ENCODE peak calls at places on chromosomes 4 and X, in ten cellular contexts. G, O, V, X, B, U, P, M, H and N are unnamed samples.

GRCh38 chr4:145218251-145218650 is 37.9 kb upstream of the OTUD4 start:
- DNase-seq in H (no peak), B (peak; percentile 51), U (no peak), M (no peak), G (no peak), X (no peak), O (no peak), P (no peak), V (no peak), N (no peak)

GRCh38 chr4:44661940-44662622 is 10.7 kb upstream of the YIPF7 start:
- DNase-seq in V (no peak), U (no peak), G (no peak), H (no peak), M (no peak), B (no peak), X (no peak), O (no peak), P (no peak), N (no peak)

GRCh38 chr4:27684501-27685077 is 823.9 kb downstream of the STIM2 start:
- DNase-seq in G (peak; percentile 41), P (peak; percentile 61), X (peak; percentile 81), M (peak; percentile 50), U (no peak), V (no peak), O (peak; percentile 83), H (peak; percentile 78), B (peak; percentile 51), N (no peak)

GRCh38 chr4:150381671-150382427 is 200.1 kb upstream of the MAB21L2 start:
- DNase-seq in U (no peak), V (no peak), B (no peak), X (no peak), P (no peak), M (no peak), O (no peak), H (peak; percentile 55), G (no peak), N (no peak)

GRCh38 chrX:150544835-150545790 is 23.3 kb upstream of the MTM1 start:
- DNase-seq in O (no peak), X (no peak), M (no peak), G (no peak), V (no peak), H (no peak), B (no peak), P (no peak), U (no peak), N (no peak)

GRCh38 chrX:47244676-47245075 is 11.9 kb downstream of the USP11 start:
- DNase-seq in M (no peak), U (no peak), X (no peak), V (no peak), O (no peak), P (no peak), H (no peak), B (no peak), G (no peak), N (no peak)

GRCh38 chrX:129540068-129540653 is at the start of gene OCRL:
- DNase-seq in M (peak; percentile 70), O (peak; percentile 84), P (peak; percentile 66), X (peak; percentile 81), V (peak; percentile 57), U (no peak), G (peak; percentile 84), H (peak; percentile 80), B (peak; percentile 74), N (no peak)

GRCh38 chr4:153529646-153530045 is 63.5 kb downstream of the TMEM131L start:
- DNase-seq in U (no peak), O (no peak), V (no peak), P (no peak), X (no peak), H (peak; percentile 61), B (no peak), M (peak; percentile 12), G (no peak), N (no peak)

GRCh38 chrX:133297284-133297683 is 79.1 kb upstream of the TFDP3 start:
- DNase-seq in U (no peak), P (no peak), V (peak; percentile 81), B (no peak), O (no peak), X (no peak), M (peak; percentile 40), H (peak; percentile 55), G (no peak), N (no peak)

GRCh38 chr4:132063829-132064228 is 1085.3 kb upstream of the PCDH10 start:
- DNase-seq in G (no peak), X (no peak), P (no peak), U (no peak), O (no peak), M (peak; percentile 37), H (no peak), V (no peak), B (no peak), N (no peak)

GRCh38 chr4:186593587-186593973 is 38.2 kb upstream of the MTNR1A start:
- DNase-seq in B (no peak), G (no peak), H (no peak), O (no peak), V (no peak), U (no peak), M (no peak), P (no peak), X (no peak), N (no peak)

GRCh38 chrX:131734621-131735020 is 190.7 kb downstream of the OR13H1 start:
- DNase-seq in G (no peak), O (no peak), U (peak; percentile 16), X (no peak), P (peak; percentile 92), V (no peak), H (peak; percentile 17), B (no peak), M (no peak), N (peak; percentile 75)

GRCh38 chr4:8617486-8618040 is 25.0 kb downstream of the CPZ start:
- DNase-seq in P (no peak), B (no peak), O (no peak), X (no peak), U (no peak), H (no peak), G (peak; percentile 24), M (no peak), V (no peak), N (no peak)

GRCh38 chr4:472881-473574 is 25.9 kb downstream of the ZNF721 start:
- DNase-seq in P (no peak), M (peak; percentile 37), X (no peak), G (no peak), H (peak; percentile 42), U (no peak), V (no peak), B (peak; percentile 88), O (peak; percentile 40), N (no peak)

GRCh38 chrX:37320541-37321203 is 28.5 kb upstream of the PRRG1 start:
- DNase-seq in U (no peak), M (no peak), P (no peak), O (no peak), B (no peak), G (no peak), X (no peak), H (no peak), V (no peak), N (no peak)

GRCh38 chr4:15744016-15744415 is 34.1 kb upstream of the CD38 start:
- DNase-seq in G (no peak), X (no peak), M (no peak), P (no peak), H (no peak), U (no peak), O (no peak), B (no peak), V (no peak), N (no peak)
- H3K4me3 ChIP-seq in G (no peak overlapping the region), X (no peak overlapping the region), M (no peak overlapping the region), P (no peak overlapping the region), H (no peak overlapping the region), U (no peak overlapping the region), O (no peak overlapping the region), B (no peak overlapping the region), V (no peak overlapping the region), N (no peak overlapping the region)

DNA sequence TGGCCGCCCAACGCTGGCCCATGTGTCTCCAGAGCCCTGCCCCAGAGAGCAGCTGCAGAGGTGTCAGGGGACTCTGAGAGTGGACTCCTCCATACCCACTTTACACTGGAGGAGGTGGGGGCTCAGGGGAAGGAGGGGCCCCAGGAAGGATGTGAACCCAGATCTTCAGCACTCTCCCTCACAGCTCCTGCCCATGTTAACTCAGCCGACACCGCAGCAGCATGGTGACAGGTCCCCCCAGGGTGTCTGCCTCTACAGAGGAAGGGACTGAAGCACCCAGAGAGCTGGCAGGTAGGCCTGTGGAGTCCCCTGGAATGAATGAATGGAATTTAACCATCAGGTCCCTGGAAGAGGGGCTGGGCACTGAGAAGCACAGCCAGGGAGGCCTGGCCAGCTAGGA is 21.7 kb downstream of the SH3BP2 start:
- DNase-seq in V (no peak), G (peak; percentile 29), X (no peak), U (no peak), O (no peak), H (no peak), M (no peak), P (no peak), B (no peak), N (no peak)
- H3K4me1 ChIP-seq in V (peaks cover 7% of the 10 kb centered on the region), G (no peaks in the 10 kb centered on the region), X (peaks cover 9% of the 10 kb centered on the region), U (peaks cover 45% of the 10 kb centered on the region), O (peaks cover 17% of the 10 kb centered on the region), H (peaks cover 14% of the 10 kb centered on the region), M (peaks cover 65% of the 10 kb centered on the region), P (peaks cover 18% of the 10 kb centered on the region), B (peaks cover 39% of the 10 kb centered on the region), N (peaks cover 68% of the 10 kb centered on the region)

GRCh38 chrX:56066016-56066415 is 166.1 kb upstream of the KLF8 start:
- DNase-seq in U (no peak), G (no peak), H (no peak), P (no peak), V (no peak), X (no peak), B (no peak), O (no peak), M (no peak), N (no peak)

GRCh38 chrX:56068274-56068758 is 163.8 kb upstream of the KLF8 start:
- DNase-seq in X (no peak), P (no peak), O (no peak), U (no peak), V (no peak), B (no peak), G (no peak), M (no peak), H (no peak), N (peak; percentile 17)

DNA sequence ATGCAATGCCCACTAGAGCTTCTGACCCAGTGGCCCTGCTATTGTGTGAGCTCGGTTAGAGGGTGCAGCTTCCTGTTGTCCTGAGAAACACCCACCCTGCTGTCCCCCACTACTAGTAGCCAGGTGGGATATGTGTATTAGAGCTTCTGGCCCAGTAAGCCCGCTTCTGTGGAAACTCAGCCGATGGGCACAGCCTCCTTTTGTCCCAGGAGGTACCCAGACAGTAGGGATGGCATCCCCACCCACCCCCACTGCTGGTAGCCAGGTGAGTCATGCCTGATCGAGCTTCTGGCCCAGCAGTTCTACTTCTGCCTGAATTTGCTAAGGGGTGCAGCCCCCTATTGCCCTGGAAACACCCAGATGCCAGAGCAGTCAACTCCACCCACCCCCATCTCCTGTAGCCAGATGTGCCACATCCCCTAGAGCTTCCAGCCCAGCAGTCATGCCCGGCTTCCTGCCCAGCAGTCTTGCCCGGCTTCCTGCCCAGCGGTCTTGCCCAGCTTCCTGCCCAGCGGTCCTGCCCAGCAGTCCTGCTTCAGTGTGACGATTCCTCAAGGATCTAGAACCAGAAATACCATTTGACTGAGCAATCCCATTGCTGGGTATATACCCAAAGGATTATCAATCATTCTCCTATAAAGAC is 162.7 kb upstream of the KLF8 start:
- DNase-seq in H (no peak), O (no peak), X (no peak), M (no peak), B (no peak), V (no peak), G (no peak), U (no peak), P (no peak), N (no peak)
- H3K9me3 ChIP-seq in H (peaks cover 13% of the 10 kb centered on the region), O (no peaks in the 10 kb centered on the region), X (no peaks in the 10 kb centered on the region), M (peaks cover 5% of the 10 kb centered on the region), B (no peaks in the 10 kb centered on the region), V (no peaks in the 10 kb centered on the region), G (no peaks in the 10 kb centered on the region), U (no peaks in the 10 kb centered on the region), P (no peaks in the 10 kb centered on the region), N (no peaks in the 10 kb centered on the region)

GRCh38 chrX:40009890-40010289 is 87.9 kb downstream of the BCOR start:
- DNase-seq in O (peak; percentile 28), H (no peak), B (no peak), P (no peak), V (no peak), X (no peak), M (no peak), U (no peak), G (no peak), N (no peak)
- H3K4me3 ChIP-seq in O (peak overlapping the region; percentile 47), H (no peak overlapping the region), B (no peak overlapping the region), P (no peak overlapping the region), V (no peak overlapping the region), X (no peak overlapping the region), M (peak overlapping the region; percentile 17), U (no peak overlapping the region), G (no peak overlapping the region), N (no peak overlapping the region)